ENCODE peak calls at places on chromosomes 7 and 10, in seven cellular contexts. One of them, this sample, is unnamed.

GRCh38 chr7:155344618-155345433 is 47.1 kb downstream of the INSIG1 start:
- DNase-seq in pancreas: peak; percentile 84
- DNase-seq in ACHN: peak; percentile 82
- DNase-seq in stimulated activated CD8-positive, alpha-beta memory T cell treated with anti-CD3 and anti-CD28 coated beads, Interleukin-12 subunit alpha, Interleukin-12 subunit beta, amount 100 ng/mL, for 1 hour: peak; percentile 68
- DNase-seq in NCI-H1092 treated with DMSO at 0.1 percent for 48 hours: peak; percentile 86
- DNase-seq in AG08395: peak; percentile 89
- DNase-seq in T follicular helper cell: peak; percentile 72
- DNase-seq in this sample: peak; percentile 83

GRCh38 chr10:22736134-22736533 is 21.8 kb upstream of the PIP4K2A start:
- DNase-seq in pancreas: no peak
- DNase-seq in ACHN: no peak
- DNase-seq in stimulated activated CD8-positive, alpha-beta memory T cell treated with anti-CD3 and anti-CD28 coated beads, Interleukin-12 subunit alpha, Interleukin-12 subunit beta, amount 100 ng/mL, for 1 hour: no peak
- DNase-seq in NCI-H1092 treated with DMSO at 0.1 percent for 48 hours: no peak
- DNase-seq in AG08395: no peak
- DNase-seq in T follicular helper cell: no peak
- DNase-seq in this sample: no peak

GRCh38 chr10:21526952-21527633 is 1.6 kb upstream of the SKIDA1 start:
- DNase-seq in pancreas: peak; percentile 64
- DNase-seq in ACHN: peak; percentile 58
- DNase-seq in stimulated activated CD8-positive, alpha-beta memory T cell treated with anti-CD3 and anti-CD28 coated beads, Interleukin-12 subunit alpha, Interleukin-12 subunit beta, amount 100 ng/mL, for 1 hour: no peak
- DNase-seq in NCI-H1092 treated with DMSO at 0.1 percent for 48 hours: peak; percentile 47
- DNase-seq in AG08395: peak; percentile 37
- DNase-seq in T follicular helper cell: no peak
- DNase-seq in this sample: peak; percentile 74

GRCh38 chr7:82623812-82624211 is 180.2 kb upstream of the CACNA2D1 start:
- DNase-seq in pancreas: no peak
- DNase-seq in ACHN: no peak
- DNase-seq in stimulated activated CD8-positive, alpha-beta memory T cell treated with anti-CD3 and anti-CD28 coated beads, Interleukin-12 subunit alpha, Interleukin-12 subunit beta, amount 100 ng/mL, for 1 hour: no peak
- DNase-seq in NCI-H1092 treated with DMSO at 0.1 percent for 48 hours: no peak
- DNase-seq in AG08395: peak; percentile 14
- DNase-seq in T follicular helper cell: no peak
- DNase-seq in this sample: no peak

GRCh38 chr10:44769449-44769848 is 141.7 kb upstream of the TMEM72 start:
- DNase-seq in pancreas: no peak
- DNase-seq in ACHN: no peak
- DNase-seq in stimulated activated CD8-positive, alpha-beta memory T cell treated with anti-CD3 and anti-CD28 coated beads, Interleukin-12 subunit alpha, Interleukin-12 subunit beta, amount 100 ng/mL, for 1 hour: no peak
- DNase-seq in NCI-H1092 treated with DMSO at 0.1 percent for 48 hours: no peak
- DNase-seq in AG08395: no peak
- DNase-seq in T follicular helper cell: no peak
- DNase-seq in this sample: no peak

GRCh38 chr7:55086413-55087201 is 67.8 kb downstream of the EGFR start:
- DNase-seq in pancreas: no peak
- DNase-seq in ACHN: peak; percentile 96
- DNase-seq in stimulated activated CD8-positive, alpha-beta memory T cell treated with anti-CD3 and anti-CD28 coated beads, Interleukin-12 subunit alpha, Interleukin-12 subunit beta, amount 100 ng/mL, for 1 hour: no peak
- DNase-seq in NCI-H1092 treated with DMSO at 0.1 percent for 48 hours: no peak
- DNase-seq in AG08395: peak; percentile 83
- DNase-seq in T follicular helper cell: no peak
- DNase-seq in this sample: no peak

GRCh38 chr7:45178241-45179225 is 20.9 kb downstream of the RAMP3 start:
- DNase-seq in pancreas: no peak
- DNase-seq in ACHN: no peak
- DNase-seq in stimulated activated CD8-positive, alpha-beta memory T cell treated with anti-CD3 and anti-CD28 coated beads, Interleukin-12 subunit alpha, Interleukin-12 subunit beta, amount 100 ng/mL, for 1 hour: no peak
- DNase-seq in NCI-H1092 treated with DMSO at 0.1 percent for 48 hours: no peak
- DNase-seq in AG08395: no peak
- DNase-seq in T follicular helper cell: no peak
- DNase-seq in this sample: no peak

GRCh38 chr7:45015313-45015712 is 15.3 kb downstream of the CCM2 start:
- DNase-seq in pancreas: no peak
- DNase-seq in ACHN: no peak
- DNase-seq in stimulated activated CD8-positive, alpha-beta memory T cell treated with anti-CD3 and anti-CD28 coated beads, Interleukin-12 subunit alpha, Interleukin-12 subunit beta, amount 100 ng/mL, for 1 hour: no peak
- DNase-seq in NCI-H1092 treated with DMSO at 0.1 percent for 48 hours: no peak
- DNase-seq in AG08395: no peak
- DNase-seq in T follicular helper cell: no peak
- DNase-seq in this sample: no peak

GRCh38 chr7:4479367-4480039 is 202.6 kb upstream of the FOXK1 start:
- DNase-seq in pancreas: peak; percentile 21
- DNase-seq in ACHN: peak; percentile 74
- DNase-seq in stimulated activated CD8-positive, alpha-beta memory T cell treated with anti-CD3 and anti-CD28 coated beads, Interleukin-12 subunit alpha, Interleukin-12 subunit beta, amount 100 ng/mL, for 1 hour: no peak
- DNase-seq in NCI-H1092 treated with DMSO at 0.1 percent for 48 hours: peak; percentile 67
- DNase-seq in AG08395: no peak
- DNase-seq in T follicular helper cell: no peak
- DNase-seq in this sample: peak; percentile 81

GRCh38 chr10:28558923-28559508 is 26.1 kb downstream of the WAC start:
- DNase-seq in pancreas: no peak
- DNase-seq in ACHN: no peak
- DNase-seq in stimulated activated CD8-positive, alpha-beta memory T cell treated with anti-CD3 and anti-CD28 coated beads, Interleukin-12 subunit alpha, Interleukin-12 subunit beta, amount 100 ng/mL, for 1 hour: no peak
- DNase-seq in NCI-H1092 treated with DMSO at 0.1 percent for 48 hours: no peak
- DNase-seq in AG08395: no peak
- DNase-seq in T follicular helper cell: no peak
- DNase-seq in this sample: no peak

GRCh38 chr7:154375956-154376355 is 323.8 kb downstream of the DPP6 start:
- DNase-seq in pancreas: no peak
- DNase-seq in ACHN: no peak
- DNase-seq in stimulated activated CD8-positive, alpha-beta memory T cell treated with anti-CD3 and anti-CD28 coated beads, Interleukin-12 subunit alpha, Interleukin-12 subunit beta, amount 100 ng/mL, for 1 hour: no peak
- DNase-seq in NCI-H1092 treated with DMSO at 0.1 percent for 48 hours: no peak
- DNase-seq in AG08395: no peak
- DNase-seq in T follicular helper cell: no peak
- DNase-seq in this sample: no peak

GRCh38 chr7:106405697-106406141 is 120.9 kb upstream of the NAMPT start:
- DNase-seq in pancreas: no peak
- DNase-seq in ACHN: no peak
- DNase-seq in stimulated activated CD8-positive, alpha-beta memory T cell treated with anti-CD3 and anti-CD28 coated beads, Interleukin-12 subunit alpha, Interleukin-12 subunit beta, amount 100 ng/mL, for 1 hour: no peak
- DNase-seq in NCI-H1092 treated with DMSO at 0.1 percent for 48 hours: no peak
- DNase-seq in AG08395: no peak
- DNase-seq in T follicular helper cell: no peak
- DNase-seq in this sample: no peak

GRCh38 chr7:101728888-101729883 is 88.2 kb upstream of the CUX1 start:
- DNase-seq in pancreas: no peak
- DNase-seq in ACHN: no peak
- DNase-seq in stimulated activated CD8-positive, alpha-beta memory T cell treated with anti-CD3 and anti-CD28 coated beads, Interleukin-12 subunit alpha, Interleukin-12 subunit beta, amount 100 ng/mL, for 1 hour: no peak
- DNase-seq in NCI-H1092 treated with DMSO at 0.1 percent for 48 hours: no peak
- DNase-seq in AG08395: no peak
- DNase-seq in T follicular helper cell: no peak
- DNase-seq in this sample: peak; percentile 99

GRCh38 chr7:64876792-64877713 is 26.0 kb upstream of the ZNF273 start:
- DNase-seq in pancreas: peak; percentile 63
- DNase-seq in ACHN: no peak
- DNase-seq in stimulated activated CD8-positive, alpha-beta memory T cell treated with anti-CD3 and anti-CD28 coated beads, Interleukin-12 subunit alpha, Interleukin-12 subunit beta, amount 100 ng/mL, for 1 hour: peak; percentile 44
- DNase-seq in NCI-H1092 treated with DMSO at 0.1 percent for 48 hours: peak; percentile 55
- DNase-seq in AG08395: peak; percentile 79
- DNase-seq in T follicular helper cell: peak; percentile 65
- DNase-seq in this sample: peak; percentile 16

GRCh38 chr7:91784469-91784868 is 96.0 kb downstream of the MTERF1 start:
- DNase-seq in pancreas: no peak
- DNase-seq in ACHN: peak; percentile 61
- DNase-seq in stimulated activated CD8-positive, alpha-beta memory T cell treated with anti-CD3 and anti-CD28 coated beads, Interleukin-12 subunit alpha, Interleukin-12 subunit beta, amount 100 ng/mL, for 1 hour: no peak
- DNase-seq in NCI-H1092 treated with DMSO at 0.1 percent for 48 hours: peak; percentile 54
- DNase-seq in AG08395: peak; percentile 60
- DNase-seq in T follicular helper cell: no peak
- DNase-seq in this sample: peak; percentile 2

GRCh38 chr7:151109094-151110048 is 23.1 kb downstream of the AGAP3 start:
- DNase-seq in pancreas: no peak
- DNase-seq in ACHN: no peak
- DNase-seq in stimulated activated CD8-positive, alpha-beta memory T cell treated with anti-CD3 and anti-CD28 coated beads, Interleukin-12 subunit alpha, Interleukin-12 subunit beta, amount 100 ng/mL, for 1 hour: no peak
- DNase-seq in NCI-H1092 treated with DMSO at 0.1 percent for 48 hours: no peak
- DNase-seq in AG08395: peak; percentile 85
- DNase-seq in T follicular helper cell: no peak
- DNase-seq in this sample: no peak

GRCh38 chr10:28620251-28620650 is 57.1 kb upstream of the BAMBI start:
- DNase-seq in pancreas: no peak
- DNase-seq in ACHN: no peak
- DNase-seq in stimulated activated CD8-positive, alpha-beta memory T cell treated with anti-CD3 and anti-CD28 coated beads, Interleukin-12 subunit alpha, Interleukin-12 subunit beta, amount 100 ng/mL, for 1 hour: no peak
- DNase-seq in NCI-H1092 treated with DMSO at 0.1 percent for 48 hours: no peak
- DNase-seq in AG08395: no peak
- DNase-seq in T follicular helper cell: no peak
- DNase-seq in this sample: no peak

GRCh38 chr10:73529089-73529832 is 33.4 kb upstream of the PPP3CB start:
- DNase-seq in pancreas: peak; percentile 46
- DNase-seq in ACHN: peak; percentile 84
- DNase-seq in stimulated activated CD8-positive, alpha-beta memory T cell treated with anti-CD3 and anti-CD28 coated beads, Interleukin-12 subunit alpha, Interleukin-12 subunit beta, amount 100 ng/mL, for 1 hour: peak; percentile 21
- DNase-seq in NCI-H1092 treated with DMSO at 0.1 percent for 48 hours: peak; percentile 73
- DNase-seq in AG08395: peak; percentile 79
- DNase-seq in T follicular helper cell: peak; percentile 17
- DNase-seq in this sample: peak; percentile 56

GRCh38 chr7:47596502-47597202 is 14.7 kb upstream of the TNS3 start:
- DNase-seq in pancreas: no peak
- DNase-seq in ACHN: peak; percentile 48
- DNase-seq in stimulated activated CD8-positive, alpha-beta memory T cell treated with anti-CD3 and anti-CD28 coated beads, Interleukin-12 subunit alpha, Interleukin-12 subunit beta, amount 100 ng/mL, for 1 hour: no peak
- DNase-seq in NCI-H1092 treated with DMSO at 0.1 percent for 48 hours: no peak
- DNase-seq in AG08395: no peak
- DNase-seq in T follicular helper cell: no peak
- DNase-seq in this sample: no peak

GRCh38 chr7:44279731-44280505 is 45.5 kb downstream of the CAMK2B start:
- DNase-seq in pancreas: no peak
- DNase-seq in ACHN: no peak
- DNase-seq in stimulated activated CD8-positive, alpha-beta memory T cell treated with anti-CD3 and anti-CD28 coated beads, Interleukin-12 subunit alpha, Interleukin-12 subunit beta, amount 100 ng/mL, for 1 hour: no peak
- DNase-seq in NCI-H1092 treated with DMSO at 0.1 percent for 48 hours: no peak
- DNase-seq in AG08395: no peak
- DNase-seq in T follicular helper cell: no peak
- DNase-seq in this sample: no peak

GRCh38 chr7:100674441-100675407 is 1.2 kb downstream of the GNB2 start:
- DNase-seq in pancreas: peak; percentile 63
- DNase-seq in ACHN: peak; percentile 28
- DNase-seq in stimulated activated CD8-positive, alpha-beta memory T cell treated with anti-CD3 and anti-CD28 coated beads, Interleukin-12 subunit alpha, Interleukin-12 subunit beta, amount 100 ng/mL, for 1 hour: no peak
- DNase-seq in NCI-H1092 treated with DMSO at 0.1 percent for 48 hours: peak; percentile 32
- DNase-seq in AG08395: no peak
- DNase-seq in T follicular helper cell: no peak
- DNase-seq in this sample: peak; percentile 57

GRCh38 chr10:125868372-125868975 is 12.6 kb downstream of the DHX32 start:
- DNase-seq in pancreas: peak; percentile 38
- DNase-seq in ACHN: peak; percentile 72
- DNase-seq in stimulated activated CD8-positive, alpha-beta memory T cell treated with anti-CD3 and anti-CD28 coated beads, Interleukin-12 subunit alpha, Interleukin-12 subunit beta, amount 100 ng/mL, for 1 hour: no peak
- DNase-seq in NCI-H1092 treated with DMSO at 0.1 percent for 48 hours: peak; percentile 16
- DNase-seq in AG08395: peak; percentile 51
- DNase-seq in T follicular helper cell: peak; percentile 5
- DNase-seq in this sample: peak; percentile 85

GRCh38 chr7:55489552-55489951 is 82.8 kb downstream of the VOPP1 start:
- DNase-seq in pancreas: no peak
- DNase-seq in ACHN: no peak
- DNase-seq in stimulated activated CD8-positive, alpha-beta memory T cell treated with anti-CD3 and anti-CD28 coated beads, Interleukin-12 subunit alpha, Interleukin-12 subunit beta, amount 100 ng/mL, for 1 hour: no peak
- DNase-seq in NCI-H1092 treated with DMSO at 0.1 percent for 48 hours: no peak
- DNase-seq in AG08395: no peak
- DNase-seq in T follicular helper cell: no peak
- DNase-seq in this sample: no peak

GRCh38 chr7:12199363-12199762 is 11.7 kb upstream of the TMEM106B start:
- DNase-seq in pancreas: no peak
- DNase-seq in ACHN: no peak
- DNase-seq in stimulated activated CD8-positive, alpha-beta memory T cell treated with anti-CD3 and anti-CD28 coated beads, Interleukin-12 subunit alpha, Interleukin-12 subunit beta, amount 100 ng/mL, for 1 hour: no peak
- DNase-seq in NCI-H1092 treated with DMSO at 0.1 percent for 48 hours: no peak
- DNase-seq in AG08395: no peak
- DNase-seq in T follicular helper cell: no peak
- DNase-seq in this sample: peak; percentile 5

GRCh38 chr10:24503627-24504320 is 219.9 kb downstream of the ARHGAP21 start:
- DNase-seq in pancreas: peak; percentile 70
- DNase-seq in ACHN: peak; percentile 59
- DNase-seq in stimulated activated CD8-positive, alpha-beta memory T cell treated with anti-CD3 and anti-CD28 coated beads, Interleukin-12 subunit alpha, Interleukin-12 subunit beta, amount 100 ng/mL, for 1 hour: no peak
- DNase-seq in NCI-H1092 treated with DMSO at 0.1 percent for 48 hours: peak; percentile 3
- DNase-seq in AG08395: peak; percentile 41
- DNase-seq in T follicular helper cell: no peak
- DNase-seq in this sample: peak; percentile 43

GRCh38 chr10:63889756-63890155 is 368.6 kb downstream of the REEP3 start:
- DNase-seq in pancreas: no peak
- DNase-seq in ACHN: no peak
- DNase-seq in stimulated activated CD8-positive, alpha-beta memory T cell treated with anti-CD3 and anti-CD28 coated beads, Interleukin-12 subunit alpha, Interleukin-12 subunit beta, amount 100 ng/mL, for 1 hour: no peak
- DNase-seq in NCI-H1092 treated with DMSO at 0.1 percent for 48 hours: no peak
- DNase-seq in AG08395: no peak
- DNase-seq in T follicular helper cell: no peak
- DNase-seq in this sample: no peak

GRCh38 chr7:75048435-75049379 is 24.9 kb downstream of the RCC1L start:
- DNase-seq in pancreas: no peak
- DNase-seq in ACHN: no peak
- DNase-seq in stimulated activated CD8-positive, alpha-beta memory T cell treated with anti-CD3 and anti-CD28 coated beads, Interleukin-12 subunit alpha, Interleukin-12 subunit beta, amount 100 ng/mL, for 1 hour: no peak
- DNase-seq in NCI-H1092 treated with DMSO at 0.1 percent for 48 hours: no peak
- DNase-seq in AG08395: no peak
- DNase-seq in T follicular helper cell: no peak
- DNase-seq in this sample: no peak

GRCh38 chr7:36775061-36775631 is 50.9 kb upstream of the AOAH start:
- DNase-seq in pancreas: no peak
- DNase-seq in ACHN: no peak
- DNase-seq in stimulated activated CD8-positive, alpha-beta memory T cell treated with anti-CD3 and anti-CD28 coated beads, Interleukin-12 subunit alpha, Interleukin-12 subunit beta, amount 100 ng/mL, for 1 hour: no peak
- DNase-seq in NCI-H1092 treated with DMSO at 0.1 percent for 48 hours: no peak
- DNase-seq in AG08395: no peak
- DNase-seq in T follicular helper cell: no peak
- DNase-seq in this sample: peak; percentile 2

GRCh38 chr7:135843214-135843613 is 94.6 kb upstream of the FAM180A start:
- DNase-seq in pancreas: no peak
- DNase-seq in ACHN: no peak
- DNase-seq in stimulated activated CD8-positive, alpha-beta memory T cell treated with anti-CD3 and anti-CD28 coated beads, Interleukin-12 subunit alpha, Interleukin-12 subunit beta, amount 100 ng/mL, for 1 hour: no peak
- DNase-seq in NCI-H1092 treated with DMSO at 0.1 percent for 48 hours: no peak
- DNase-seq in AG08395: no peak
- DNase-seq in T follicular helper cell: no peak
- DNase-seq in this sample: no peak

GRCh38 chr10:47261556-47261955 is 38.4 kb upstream of the GDF10 start:
- DNase-seq in pancreas: no peak
- DNase-seq in ACHN: no peak
- DNase-seq in stimulated activated CD8-positive, alpha-beta memory T cell treated with anti-CD3 and anti-CD28 coated beads, Interleukin-12 subunit alpha, Interleukin-12 subunit beta, amount 100 ng/mL, for 1 hour: no peak
- DNase-seq in NCI-H1092 treated with DMSO at 0.1 percent for 48 hours: no peak
- DNase-seq in AG08395: no peak
- DNase-seq in T follicular helper cell: no peak
- DNase-seq in this sample: no peak

GRCh38 chr10:132847856-132848255 is 61.9 kb upstream of the NKX6-2 start:
- DNase-seq in pancreas: no peak
- DNase-seq in ACHN: no peak
- DNase-seq in stimulated activated CD8-positive, alpha-beta memory T cell treated with anti-CD3 and anti-CD28 coated beads, Interleukin-12 subunit alpha, Interleukin-12 subunit beta, amount 100 ng/mL, for 1 hour: no peak
- DNase-seq in NCI-H1092 treated with DMSO at 0.1 percent for 48 hours: no peak
- DNase-seq in AG08395: no peak
- DNase-seq in T follicular helper cell: no peak
- DNase-seq in this sample: no peak